ENCODE peak calls at places on chromosomes 7 and 10, in eight cellular contexts. B is heart right ventricle; A is fibroblast of pulmonary artery; F is CD4-positive, alpha-beta memory T cell; E is esophagus squamous epithelium; J is HCT116; V is spleen; L is right atrium auricular region. M is an unnamed sample.
A peak's percentile ranks its signal among the peaks of the same experiment; 100 is the strongest.

GRCh38 chr10:24519950-24520349 is 203.7 kb downstream of the ARHGAP21 start:
- DNase-seq in L (no peak), B (no peak), F (peak; percentile 74), V (no peak), J (no peak), A (no peak), E (no peak), M (no peak)

GRCh38 chr7:149874644-149875028 is 867 bp downstream of the ATP6V0E2 start:
- DNase-seq in A (no peak), F (no peak), E (no peak), B (no peak), J (no peak), L (no peak), V (no peak), M (no peak)

GRCh38 chr10:119489572-119490326 is 52.8 kb downstream of the RGS10 start:
- DNase-seq in L (no peak), J (peak; percentile 32), V (peak; percentile 88), E (no peak), F (peak; percentile 51), A (peak; percentile 34), B (no peak), M (peak; percentile 36)

GRCh38 chr7:139618482-139619366 is 95.2 kb downstream of the CLEC2L start:
- DNase-seq in V (no peak), L (no peak), B (peak; percentile 39), E (no peak), A (peak; percentile 60), J (peak; percentile 19), F (no peak), M (no peak)

GRCh38 chr7:40979296-40979695 is 723.6 kb downstream of the INHBA start:
- DNase-seq in V (no peak), A (no peak), J (no peak), E (no peak), B (no peak), L (no peak), F (no peak), M (no peak)

GRCh38 chr10:89476150-89476549 is 59.2 kb downstream of the SLC16A12 start:
- DNase-seq in V (no peak), E (no peak), F (no peak), B (no peak), L (no peak), A (no peak), J (no peak), M (no peak)

GRCh38 chr7:101146-101545 is 91.2 kb upstream of the FAM20C start:
- DNase-seq in J (no peak), F (no peak), L (no peak), A (no peak), B (no peak), E (no peak), V (no peak), M (no peak)

GRCh38 chr10:114332301-114332797 is 72.0 kb downstream of the AFAP1L2 start:
- DNase-seq in E (no peak), A (no peak), L (no peak), F (no peak), V (peak; percentile 47), J (no peak), B (no peak), M (no peak)

GRCh38 chr10:128263891-128264688 is 137.9 kb upstream of the MKI67 start:
- DNase-seq in A (peak; percentile 65), B (peak; percentile 61), J (peak; percentile 58), F (peak; percentile 52), E (no peak), L (peak; percentile 70), V (no peak), M (peak; percentile 56)

GRCh38 chr10:117621795-117622420 is 79.4 kb downstream of the EMX2 start:
- DNase-seq in A (no peak), F (no peak), J (no peak), E (no peak), L (peak; percentile 46), V (no peak), B (no peak), M (no peak)

GRCh38 chr10:93060887-93061593 is 442 bp downstream of the CYP26C1 start:
- DNase-seq in E (no peak), F (no peak), L (no peak), J (no peak), V (no peak), A (no peak), B (no peak), M (no peak)
- H3K4me3 ChIP-seq in E (no peak overlapping the region), F (no peak overlapping the region), L (no peak overlapping the region), J (no peak overlapping the region), V (no peak overlapping the region), A (no peak overlapping the region), B (no peak overlapping the region), M (no peak overlapping the region)

DNA sequence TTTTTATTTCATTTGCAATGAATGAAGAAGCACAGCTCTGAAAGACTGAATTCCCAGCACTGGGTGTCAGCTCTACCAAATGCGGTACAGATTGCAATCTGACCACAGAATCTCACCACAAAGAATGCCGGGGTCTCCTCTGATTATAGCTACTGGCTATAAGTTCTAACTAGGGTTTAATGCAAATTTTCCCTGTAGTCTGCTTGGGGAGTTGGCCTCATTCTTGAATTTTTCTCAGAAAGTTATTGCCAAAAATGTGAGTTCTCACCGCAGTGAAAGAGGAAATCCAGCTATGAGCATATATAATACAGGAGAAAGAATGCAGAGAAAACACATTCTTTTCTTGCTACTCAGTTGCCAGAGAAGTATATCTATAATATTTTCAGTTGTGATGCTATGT is 1255.7 kb upstream of the LRRTM3 start:
- DNase-seq in E (no peak), F (no peak), J (no peak), A (peak; percentile 55), B (no peak), L (no peak), V (no peak), M (no peak)
- H3K4me3 ChIP-seq in E (no peak overlapping the region), F (no peak overlapping the region), J (no peak overlapping the region), A (no peak overlapping the region), B (no peak overlapping the region), L (no peak overlapping the region), V (no peak overlapping the region), M (no peak overlapping the region)

DNA sequence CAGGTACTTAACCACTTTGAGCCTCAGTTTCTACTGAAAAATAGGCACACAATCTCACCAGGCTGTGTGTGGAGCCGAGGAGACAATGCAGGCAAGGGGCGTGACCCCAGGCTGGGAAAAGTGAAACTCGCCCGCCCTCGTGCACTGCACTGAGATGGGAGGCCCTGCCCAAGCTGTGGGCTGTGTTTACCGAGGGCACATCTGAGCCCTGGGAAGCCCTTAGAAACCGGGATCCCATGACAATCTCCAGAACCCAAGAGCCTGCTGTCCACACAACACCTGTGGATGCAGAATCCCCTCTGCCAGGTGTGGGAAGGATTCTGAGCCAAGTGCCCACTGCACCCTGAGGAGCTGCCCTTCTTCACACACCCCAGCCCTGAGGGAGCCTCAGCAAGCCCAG is 198.3 kb downstream of the GRID1 start:
- DNase-seq in F (no peak), J (no peak), A (no peak), V (peak; percentile 47), B (no peak), E (no peak), L (no peak), M (no peak)
- H3K4me3 ChIP-seq in F (no peak overlapping the region), J (no peak overlapping the region), A (no peak overlapping the region), V (no peak overlapping the region), B (no peak overlapping the region), E (no peak overlapping the region), L (no peak overlapping the region), M (no peak overlapping the region)

DNA sequence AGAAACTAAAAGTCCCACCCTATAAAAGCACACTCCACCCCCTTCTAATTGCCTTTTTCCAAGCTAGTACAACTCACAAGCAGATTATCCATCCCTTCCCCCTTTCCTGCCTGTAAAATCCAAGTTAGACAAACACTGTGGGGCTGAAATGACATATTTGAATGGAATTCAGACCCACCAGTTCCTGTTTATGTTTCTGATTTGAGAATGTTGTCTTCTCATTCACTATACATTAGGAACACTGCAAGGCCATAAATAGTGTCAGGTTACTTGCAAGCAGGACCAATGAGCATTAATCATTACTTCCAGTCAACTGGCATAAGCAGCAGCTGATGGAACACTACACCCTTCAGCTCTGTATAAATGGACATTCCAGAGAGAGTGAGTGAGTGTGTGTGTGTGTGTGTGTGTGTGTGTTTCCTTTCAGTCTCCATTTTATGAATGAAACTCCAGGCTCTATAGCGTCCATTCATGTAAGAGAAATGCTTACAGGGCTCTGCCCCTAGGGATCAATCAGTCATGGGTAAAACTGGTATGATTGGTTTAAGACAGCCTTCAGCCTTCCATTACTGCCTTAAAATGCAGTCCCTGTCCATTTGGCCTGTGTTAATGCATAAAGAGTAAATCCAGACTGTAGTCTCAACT is 69.3 kb downstream of the ETV1 start:
- DNase-seq in J (peak; percentile 96), B (peak; percentile 55), E (no peak), L (no peak), F (no peak), A (peak; percentile 99), V (no peak), M (no peak)
- H3K4me3 ChIP-seq in J (peak overlapping the region; percentile 41), B (no peak overlapping the region), E (no peak overlapping the region), L (no peak overlapping the region), F (no peak overlapping the region), A (peak overlapping the region; percentile 35), V (no peak overlapping the region), M (no peak overlapping the region)

GRCh38 chr7:92793656-92794205 is 42.6 kb downstream of the CDK6 start:
- DNase-seq in F (no peak), L (no peak), E (no peak), V (no peak), J (no peak), B (no peak), A (no peak), M (no peak)
- H3K4me3 ChIP-seq in F (no peak overlapping the region), L (no peak overlapping the region), E (no peak overlapping the region), V (no peak overlapping the region), J (no peak overlapping the region), B (no peak overlapping the region), A (no peak overlapping the region), M (no peak overlapping the region)

GRCh38 chr7:50306491-50307367 is 2.2 kb downstream of the IKZF1 start:
- DNase-seq in E (no peak), V (peak; percentile 72), B (no peak), L (no peak), J (no peak), F (no peak), A (no peak), M (no peak)

GRCh38 chr7:50309130-50309478 is 4.6 kb downstream of the IKZF1 start:
- DNase-seq in A (no peak), F (no peak), V (no peak), J (no peak), E (no peak), L (no peak), B (no peak), M (no peak)

GRCh38 chr7:50309736-50310135 is 5.2 kb downstream of the IKZF1 start:
- DNase-seq in F (no peak), B (no peak), A (no peak), V (no peak), J (no peak), L (no peak), E (no peak), M (no peak)

GRCh38 chr7:50307368-50308012 is 3.0 kb downstream of the IKZF1 start:
- DNase-seq in B (no peak), A (no peak), L (no peak), F (peak; percentile 84), J (no peak), E (no peak), V (peak; percentile 89), M (no peak)

GRCh38 chr7:50308301-50309129 is 4.0 kb downstream of the IKZF1 start:
- DNase-seq in F (peak; percentile 41), V (no peak), B (no peak), A (no peak), E (no peak), J (no peak), L (no peak), M (no peak)
- H3K4me3 ChIP-seq in F (peak overlapping the region; percentile 86), V (peak overlapping the region; percentile 59), B (no peak overlapping the region), A (no peak overlapping the region), E (peak overlapping the region; percentile 5), J (no peak overlapping the region), L (no peak overlapping the region), M (no peak overlapping the region)